ENCODE peak calls at places on chromosomes 13 and 19, in six cellular contexts. I is H9, P is H1, G is IMR-90, D is neuronal stem cell, T is trophoblast cell. Q is an unnamed sample.

GRCh38 chr19:17069249-17069648 is 6.0 kb downstream of the HAUS8 start:
- DNase-seq in I (no peak), P (no peak), G (no peak), D (no peak), T (no peak), Q (no peak)

GRCh38 chr19:16386619-16387240 is 62.1 kb downstream of the KLF2 start:
- DNase-seq in I (peak), P (no peak), G (peak), D (peak), T (no peak), Q (peak)

GRCh38 chr13:77330009-77330471 is 3.1 kb upstream of the MYCBP2 start:
- DNase-seq in I (no peak), P (no peak), G (no peak), D (no peak), T (no peak), Q (no peak)

GRCh38 chr13:40145139-40145538 is 489.7 kb downstream of the COG6 start:
- DNase-seq in I (no peak), P (no peak), G (no peak), D (no peak), T (no peak), Q (no peak)

GRCh38 chr13:18235172-18235571 is 946.5 kb downstream of the TUBA3C start:
- DNase-seq in I (no peak), P (no peak), G (no peak), D (no peak), T (no peak), Q (no peak)

GRCh38 chr19:12784394-12784870 is 6.9 kb upstream of the JUNB start:
- DNase-seq in I (no peak), P (no peak), G (peak), D (no peak), T (no peak), Q (peak)

GRCh38 chr13:47076536-47076935 is 179.7 kb upstream of the HTR2A start:
- DNase-seq in I (no peak), P (no peak), G (peak), D (no peak), T (no peak), Q (no peak)

GRCh38 chr19:18321729-18322091 is 1.2 kb downstream of the LSM4 start:
- DNase-seq in I (no peak), P (no peak), G (peak), D (no peak), T (no peak), Q (peak)

GRCh38 chr19:887072-887471 is 5.9 kb downstream of the MED16 start:
- DNase-seq in I (no peak), P (no peak), G (peak), D (no peak), T (no peak), Q (peak)

GRCh38 chr13:38685974-38686571 is 804 bp upstream of the FREM2 start:
- DNase-seq in I (peak), P (no peak), G (no peak), D (peak), T (peak), Q (peak)

GRCh38 chr13:111854403-111854802 is 212.5 kb upstream of the SOX1 start:
- DNase-seq in I (no peak), P (peak), G (no peak), D (no peak), T (no peak), Q (no peak)

GRCh38 chr13:111855016-111855590 is 211.8 kb upstream of the SOX1 start:
- DNase-seq in I (no peak), P (peak), G (no peak), D (no peak), T (no peak), Q (no peak)

GRCh38 chr13:111852701-111853100 is 214.2 kb upstream of the SOX1 start:
- DNase-seq in I (no peak), P (peak), G (no peak), D (no peak), T (no peak), Q (no peak)

GRCh38 chr13:111853146-111853545 is 213.8 kb upstream of the SOX1 start:
- DNase-seq in I (no peak), P (peak), G (no peak), D (no peak), T (no peak), Q (no peak)

DNA sequence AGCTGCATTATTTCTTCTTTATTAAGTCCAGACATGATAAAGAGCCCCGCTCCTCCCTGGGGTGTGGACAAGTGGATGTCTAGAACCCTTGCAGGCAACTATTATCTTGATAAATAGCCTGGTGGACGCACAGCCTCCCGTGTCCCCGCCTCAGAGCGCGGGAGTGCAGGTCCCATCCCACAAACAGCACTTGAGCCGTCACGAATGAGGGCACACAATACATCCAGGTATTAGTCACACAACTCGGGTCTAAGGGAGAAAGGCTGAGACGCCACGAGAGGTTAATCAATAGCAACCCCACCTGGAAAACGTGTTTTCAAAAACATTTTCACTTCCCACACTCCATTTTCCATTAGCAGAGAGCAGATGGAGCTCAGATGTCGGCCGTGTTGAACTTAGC is 213.2 kb upstream of the SOX1 start:
- DNase-seq in I (no peak), P (peak), G (no peak), D (no peak), T (no peak), Q (no peak)
- H4K91ac ChIP-seq in I (no peak), P (no peak), G (no peak), D (no peak), T (no peak), Q (no peak)

GRCh38 chr19:58182577-58182988 is 278 bp upstream of the ZNF274 start:
- DNase-seq in I (no peak), P (no peak), G (no peak), D (no peak), T (no peak), Q (no peak)

GRCh38 chr19:58181902-58182576 is 822 bp upstream of the ZNF274 start:
- DNase-seq in I (peak), P (peak), G (no peak), D (no peak), T (peak), Q (peak)

GRCh38 chr19:58182989-58183821 is at the start of gene ZNF274:
- DNase-seq in I (peak), P (peak), G (peak), D (peak), T (peak), Q (peak)

DNA sequence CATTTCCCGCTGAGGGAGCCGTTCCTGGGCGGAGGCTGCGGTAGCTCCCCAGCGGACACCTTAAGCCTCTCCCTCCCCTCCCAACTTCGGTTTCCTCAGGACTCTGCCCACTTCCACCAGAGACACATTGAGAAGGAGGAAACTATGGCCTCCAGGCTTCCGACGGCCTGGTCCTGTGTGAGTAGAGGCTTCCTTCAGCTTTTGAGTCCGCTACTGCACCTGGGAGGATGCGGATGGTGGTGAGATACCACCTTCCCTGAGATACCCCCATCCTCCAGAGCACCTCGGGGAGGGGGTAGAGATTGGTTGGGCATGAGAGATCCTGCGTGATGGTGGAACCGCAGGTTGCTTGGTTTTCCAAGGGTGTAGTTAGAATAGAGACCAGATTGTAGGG is 958 bp downstream of the ZNF274 start:
- DNase-seq in I (no peak), P (no peak), G (no peak), D (no peak), T (no peak), Q (no peak)
- H2AFZ ChIP-seq in I (no peak), P (peak), G (peak), D (peak), T (peak), Q (peak)

DNA sequence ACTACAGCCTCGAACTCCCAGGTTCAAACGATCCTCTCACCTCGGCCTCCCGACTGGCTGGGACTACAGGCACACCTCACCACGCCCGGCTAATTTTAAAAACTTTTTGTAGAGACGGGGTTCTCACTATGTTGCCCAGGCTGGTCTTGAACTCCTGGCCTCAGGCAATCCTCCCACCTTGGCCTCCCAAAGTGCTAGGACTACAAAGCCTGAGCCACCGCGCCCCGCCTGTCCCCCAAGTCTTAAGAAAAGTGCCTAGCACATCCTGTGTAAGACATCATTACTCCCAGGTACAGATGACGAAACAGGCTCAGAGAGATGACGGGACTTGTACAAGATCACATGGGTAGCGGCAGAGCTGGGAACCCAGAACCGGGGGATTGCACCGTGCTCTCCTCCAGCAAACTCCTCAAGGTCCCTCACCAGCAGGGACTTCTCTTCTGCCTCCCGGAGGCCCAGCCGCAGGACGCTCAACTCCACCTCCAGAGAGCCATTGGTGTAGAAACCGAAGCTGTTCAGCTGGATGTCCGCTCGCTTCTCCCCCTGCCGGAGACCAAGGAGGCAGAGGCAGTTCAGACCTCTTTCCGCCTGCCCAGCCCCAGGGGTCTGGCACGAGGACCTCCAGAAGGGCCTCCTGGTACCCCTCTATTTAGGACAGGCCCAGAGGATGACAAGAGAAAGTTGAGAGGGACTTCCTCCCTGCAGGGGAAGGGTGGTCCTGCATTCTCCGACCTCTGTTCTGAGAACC is 1.0 kb downstream of the GPR108 start:
- DNase-seq in I (peak), P (peak), G (peak), D (peak), T (peak), Q (peak)
- H2AK5ac ChIP-seq in I (no peak), P (peak), G (peak), D (no peak), T (peak), Q (no peak)

DNA sequence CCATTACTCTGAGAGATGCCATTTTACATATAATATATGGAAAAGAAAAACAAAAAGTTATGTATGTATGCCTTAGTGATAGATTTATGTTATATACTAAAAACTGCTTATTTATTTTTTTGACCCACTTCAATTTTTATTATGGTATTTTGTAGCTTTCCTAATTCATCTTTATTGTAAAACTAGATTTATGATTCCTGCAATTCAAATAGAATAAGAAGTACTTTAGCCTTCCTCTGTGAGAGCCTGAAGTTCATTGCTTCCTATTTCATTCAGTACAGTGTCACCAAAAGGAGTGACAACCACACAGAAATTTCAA is 158.1 kb downstream of the RGCC start:
- DNase-seq in I (no peak), P (no peak), G (no peak), D (no peak), T (no peak), Q (no peak)
- H4K91ac ChIP-seq in I (no peak), P (no peak), G (peak), D (no peak), T (no peak), Q (no peak)

DNA sequence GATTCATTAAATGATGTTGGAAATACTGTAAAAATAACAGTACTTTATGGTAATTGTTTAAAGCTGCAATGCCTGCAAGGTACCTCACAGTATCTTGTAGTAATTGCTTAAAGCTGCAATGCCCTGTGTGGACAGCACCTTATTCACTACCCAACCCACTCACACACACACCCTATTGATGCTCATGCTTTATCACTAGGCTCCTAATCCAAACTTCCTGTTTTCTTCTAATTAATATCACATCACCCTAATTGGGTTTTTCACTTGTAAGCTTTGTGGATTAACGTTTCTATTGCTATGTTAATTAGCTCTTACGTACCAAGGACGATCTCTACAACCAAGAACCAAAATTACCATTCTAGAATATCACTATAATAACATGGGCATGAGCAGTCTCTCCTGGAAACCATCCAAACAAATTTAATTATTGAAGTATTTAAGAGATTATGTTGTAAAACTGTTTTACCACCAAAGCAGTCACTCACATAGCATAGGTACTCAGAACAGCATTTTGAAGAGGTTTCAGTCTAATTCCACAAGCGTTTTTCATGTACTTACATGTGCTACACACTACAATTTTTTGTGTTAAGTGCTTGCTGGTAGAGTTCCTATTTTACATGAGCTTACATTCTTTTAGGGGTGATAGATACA is 303.8 kb downstream of the PCDH9 start:
- DNase-seq in I (no peak), P (no peak), G (no peak), D (no peak), T (no peak), Q (no peak)
- H2AFZ ChIP-seq in I (no peak), P (no peak), G (no peak), D (peak), T (no peak), Q (no peak)

GRCh38 chr13:79404361-79404760 is 1.7 kb downstream of the RBM26 start:
- DNase-seq in I (no peak), P (no peak), G (no peak), D (no peak), T (no peak), Q (no peak)
- H2AK5ac ChIP-seq in I (no peak), P (no peak), G (no peak), D (no peak), T (no peak), Q (no peak)

GRCh38 chr19:42065051-42065450 is 5.0 kb downstream of the GRIK5 start:
- DNase-seq in I (no peak), P (no peak), G (no peak), D (no peak), T (no peak), Q (no peak)
- H4K91ac ChIP-seq in I (no peak), P (no peak), G (no peak), D (no peak), T (no peak), Q (no peak)

GRCh38 chr13:109344552-109345157 is 441.7 kb downstream of the IRS2 start:
- DNase-seq in I (no peak), P (no peak), G (peak), D (no peak), T (peak), Q (peak)
- H2AFZ ChIP-seq in I (no peak), P (no peak), G (peak), D (no peak), T (no peak), Q (no peak)